ENCODE peak calls at places on chromosomes 4 and X, in four cellular contexts. X, B, E and P are unnamed samples.

GRCh38 chr4:8427761-8428287 is 12.7 kb downstream of the ACOX3 start:
- DNase-seq in X (no peak), B (no peak), E (peak; percentile 34), P (peak; percentile 54)

GRCh38 chrX:44874481-44875184 is 1.6 kb downstream of the KDM6A start:
- DNase-seq in X (peak; percentile 41), B (peak; percentile 12), E (peak; percentile 37), P (peak; percentile 34)

GRCh38 chr4:166493828-166494432 is 620.9 kb downstream of the TLL1 start:
- DNase-seq in X (no peak), B (no peak), E (no peak), P (no peak)

GRCh38 chr4:173513651-173514050 is 16.4 kb downstream of the HAND2 start:
- DNase-seq in X (no peak), B (no peak), E (no peak), P (no peak)

GRCh38 chrX:119145241-119145653 is 17.6 kb upstream of the KIAA1210 start:
- DNase-seq in X (no peak), B (peak; percentile 11), E (no peak), P (no peak)

GRCh38 chr4:147311956-147312355 is 168.9 kb upstream of the EDNRA start:
- DNase-seq in X (no peak), B (no peak), E (no peak), P (no peak)

GRCh38 chr4:173332963-173333657 is 1.0 kb downstream of the HMGB2 start:
- DNase-seq in X (no peak), B (no peak), E (no peak), P (peak; percentile 10)

GRCh38 chr4:86927843-86928395 is 6.9 kb upstream of the AFF1 start:
- DNase-seq in X (no peak), B (no peak), E (no peak), P (no peak)

GRCh38 chr4:48756689-48757220 is 23.3 kb downstream of the FRYL start:
- DNase-seq in X (no peak), B (no peak), E (no peak), P (no peak)

GRCh38 chr4:117773067-117773946 is 261.0 kb upstream of the NDST3 start:
- DNase-seq in X (no peak), B (no peak), E (no peak), P (no peak)

GRCh38 chr4:88033309-88033708 is 25.9 kb downstream of the PKD2 start:
- DNase-seq in X (peak; percentile 48), B (peak; percentile 29), E (peak; percentile 39), P (peak; percentile 50)

GRCh38 chr4:75598390-75598789 is 31.9 kb downstream of the CDKL2 start:
- DNase-seq in X (no peak), B (no peak), E (no peak), P (peak; percentile 15)

GRCh38 chrX:16826207-16826606 is 39.9 kb downstream of the TXLNG start:
- DNase-seq in X (no peak), B (no peak), E (no peak), P (peak; percentile 12)

GRCh38 chr4:138090145-138090917 is 151.8 kb downstream of the SLC7A11 start:
- DNase-seq in X (no peak), B (peak; percentile 65), E (peak; percentile 63), P (peak; percentile 88)

GRCh38 chr4:66606908-66607307 is 936.6 kb upstream of the EPHA5 start:
- DNase-seq in X (no peak), B (no peak), E (no peak), P (no peak)

GRCh38 chr4:42656986-42657792 is at the start of gene ATP8A1:
- DNase-seq in X (peak; percentile 89), B (peak; percentile 96), E (peak; percentile 93), P (peak; percentile 97)

GRCh38 chrX:69387559-69388487 is 116.3 kb upstream of the NALF2 start:
- DNase-seq in X (no peak), B (peak; percentile 83), E (peak; percentile 32), P (peak; percentile 54)

GRCh38 chrX:17812763-17813162 is 48.3 kb downstream of the RAI2 start:
- DNase-seq in X (no peak), B (no peak), E (no peak), P (no peak)

GRCh38 chr4:143763587-143763986 is 63.1 kb upstream of the FREM3 start:
- DNase-seq in X (no peak), B (no peak), E (no peak), P (no peak)

GRCh38 chrX:129511689-129512088 is 11.6 kb downstream of the SMARCA1 start:
- DNase-seq in X (no peak), B (no peak), E (no peak), P (no peak)

GRCh38 chrX:18931972-18932371 is 51.9 kb downstream of the PHKA2 start:
- DNase-seq in X (no peak), B (peak; percentile 6), E (no peak), P (no peak)

GRCh38 chr4:60865238-60865637 is 334.9 kb upstream of the ADGRL3 start:
- DNase-seq in X (no peak), B (no peak), E (no peak), P (no peak)

GRCh38 chr4:150173420-150173819 is 95.2 kb downstream of the DCLK2 start:
- DNase-seq in X (no peak), B (no peak), E (no peak), P (no peak)

GRCh38 chr4:186958951-186959350 is 235.3 kb upstream of the FAT1 start:
- DNase-seq in X (no peak), B (no peak), E (no peak), P (no peak)

GRCh38 chrX:132737743-132738142 is 220.7 kb downstream of the HS6ST2 start:
- DNase-seq in X (no peak), B (no peak), E (peak; percentile 29), P (no peak)

GRCh38 chrX:16807548-16807947 is 21.3 kb downstream of the TXLNG start:
- DNase-seq in X (no peak), B (no peak), E (no peak), P (no peak)

GRCh38 chr4:13267091-13267490 is 217.0 kb downstream of the RAB28 start:
- DNase-seq in X (no peak), B (no peak), E (no peak), P (no peak)

GRCh38 chrX:1052021-1052420 is 160.4 kb downstream of the CRLF2 start:
- DNase-seq in X (no peak), B (no peak), E (no peak), P (no peak)

GRCh38 chrX:31423575-31424284 is 351.9 kb upstream of the FTHL17 start:
- DNase-seq in X (no peak), B (peak; percentile 8), E (no peak), P (no peak)

GRCh38 chr4:174058846-174059245 is 224.6 kb downstream of the FBXO8 start:
- DNase-seq in X (no peak), B (no peak), E (no peak), P (no peak)

GRCh38 chr4:6298035-6298434 is 28.4 kb downstream of the WFS1 start:
- DNase-seq in X (no peak), B (no peak), E (no peak), P (no peak)

GRCh38 chr4:15182600-15183222 is 180.4 kb downstream of the CPEB2 start:
- DNase-seq in X (no peak), B (no peak), E (no peak), P (no peak)

GRCh38 chr4:172142331-172142738 is 329.1 kb downstream of the GALNTL6 start:
- DNase-seq in X (no peak), B (no peak), E (no peak), P (no peak)

GRCh38 chrX:38220024-38220935 is at the start of gene SRPX:
- DNase-seq in X (no peak), B (peak; percentile 52), E (no peak), P (peak; percentile 23)

GRCh38 chrX:155662297-155662696 is 49.5 kb upstream of the TMLHE start:
- DNase-seq in X (no peak), B (no peak), E (no peak), P (no peak)

GRCh38 chr4:105196523-105197145 is 50.0 kb downstream of the TET2 start:
- DNase-seq in X (no peak), B (no peak), E (no peak), P (no peak)
- TF ChIP-seq CTCF in X (peak; percentile 34), B (no peak), E (no peak), P (no peak)

DNA sequence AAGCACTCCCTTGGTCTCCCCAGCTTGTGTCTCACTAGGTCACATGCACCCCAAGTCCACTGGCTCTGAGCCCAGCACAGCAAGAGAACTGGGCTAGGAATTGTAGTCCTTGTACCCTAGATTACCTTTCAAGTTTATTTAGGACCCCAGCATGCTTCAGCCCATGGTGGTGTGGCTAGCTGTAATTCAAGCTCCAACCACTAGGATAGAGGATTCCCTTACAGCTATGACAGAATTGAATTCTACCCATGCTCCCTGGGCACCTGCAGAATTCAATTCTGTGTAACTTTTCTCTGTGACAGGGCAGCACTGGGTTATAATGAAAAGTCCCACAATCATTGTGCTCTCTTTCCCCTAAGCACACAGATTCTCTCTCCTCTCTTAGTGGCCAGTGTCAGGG is 253.8 kb upstream of the DMD start:
- DNase-seq in X (no peak), B (no peak), E (no peak), P (no peak)
- TF ChIP-seq CTCF in X (no peak), B (no peak), E (no peak), P (no peak)

GRCh38 chr4:151195801-151196200 is 81.2 kb upstream of the PRSS48 start:
- DNase-seq in X (no peak), B (no peak), E (no peak), P (no peak)

GRCh38 chr4:151193414-151193813 is 83.5 kb upstream of the PRSS48 start:
- DNase-seq in X (no peak), B (no peak), E (no peak), P (no peak)

GRCh38 chr4:151197258-151197657 is 79.7 kb upstream of the PRSS48 start:
- DNase-seq in X (no peak), B (no peak), E (no peak), P (no peak)

DNA sequence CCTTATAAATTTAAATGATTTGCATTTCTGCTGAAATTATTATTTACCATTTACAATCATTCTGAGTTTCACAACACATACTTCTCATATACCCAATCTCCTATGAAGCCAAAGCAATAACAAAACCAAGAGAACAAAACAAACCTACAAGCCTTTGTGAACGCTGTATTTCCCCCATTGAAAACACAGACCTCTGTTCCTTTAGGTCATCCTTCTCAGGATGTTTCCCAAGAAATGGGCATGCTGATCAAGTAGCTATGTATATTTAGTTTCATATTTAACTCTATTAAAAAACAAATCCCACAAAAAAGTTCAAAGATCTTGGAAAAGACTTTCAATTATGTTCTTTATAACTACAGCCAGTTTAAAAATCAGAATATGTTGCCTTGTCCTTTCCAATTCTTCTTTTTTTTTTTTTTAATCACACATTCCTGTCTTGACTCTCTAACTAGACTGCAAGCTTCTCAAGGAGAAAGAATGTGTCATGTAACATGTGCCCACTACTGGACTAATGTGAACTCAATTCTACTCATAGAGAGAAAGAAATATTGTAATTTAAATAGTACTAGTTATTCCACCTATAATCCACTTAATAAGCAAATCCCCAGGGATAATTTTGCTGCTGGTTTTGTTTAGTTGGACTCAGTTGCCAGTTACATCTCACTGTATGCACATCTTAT is 84.3 kb upstream of the PRSS48 start:
- DNase-seq in X (no peak), B (no peak), E (no peak), P (no peak)
- TF ChIP-seq CTCF in X (no peak), B (no peak), E (no peak), P (no peak)

GRCh38 chrX:10725071-10725470 is 104.7 kb upstream of the MID1 start:
- DNase-seq in X (no peak), B (no peak), E (no peak), P (peak; percentile 8)
- TF ChIP-seq CTCF in X (peak; percentile 20), B (peak; percentile 37), E (no peak), P (no peak)

GRCh38 chrX:111581086-111581485 is 69.6 kb downstream of the SERTM2 start:
- DNase-seq in X (no peak), B (no peak), E (no peak), P (no peak)
- TF ChIP-seq CTCF in X (no peak), B (no peak), E (no peak), P (no peak)

GRCh38 chrX:135927897-135928296 is 34.4 kb downstream of the SAGE1 start:
- DNase-seq in X (no peak), B (no peak), E (no peak), P (no peak)

GRCh38 chrX:135923353-135923752 is 29.8 kb downstream of the SAGE1 start:
- DNase-seq in X (no peak), B (peak; percentile 1), E (no peak), P (no peak)
- TF ChIP-seq CTCF in X (no peak), B (no peak), E (no peak), P (no peak)